ENCODE peak calls at places on chromosomes 12 and 14, in four cellular contexts. P is IMR-90, Q is breast epithelium, D is mammary epithelial cell. G is an unnamed sample. For H3K27me3 and H3K36me3, the result is how much of the 10 kb centered on the place peaks cover.

GRCh38 chr12:8662592-8662991 is at the start of gene MFAP5:
- DNase-seq in P (peak), Q (no peak), D (no peak), G (no peak)

GRCh38 chr14:91078095-91078737 is 17.8 kb upstream of the RPS6KA5 start:
- DNase-seq in D (no peak), Q (no peak), P (no peak), G (no peak)

GRCh38 chr12:95083938-95084337 is 10.5 kb upstream of the NR2C1 start:
- DNase-seq in P (peak), Q (no peak), D (no peak), G (peak)

GRCh38 chr12:82525616-82526015 is 161.1 kb upstream of the TMTC2 start:
- DNase-seq in P (no peak), Q (no peak), D (no peak), G (no peak)

GRCh38 chr12:71551529-71551928 is 111.9 kb downstream of the LGR5 start:
- DNase-seq in D (no peak), Q (no peak), P (peak), G (peak)

GRCh38 chr12:64733857-64734256 is 25.3 kb downstream of the GNS start:
- DNase-seq in P (no peak), Q (no peak), D (peak), G (peak)

GRCh38 chr14:90402009-90402408 is 5.2 kb downstream of the CALM1 start:
- DNase-seq in P (no peak), D (no peak), Q (no peak), G (no peak)

GRCh38 chr12:85301054-85301453 is 21.0 kb downstream of the ALX1 start:
- DNase-seq in P (no peak), Q (no peak), D (no peak), G (no peak)

GRCh38 chr14:32711103-32711680 is 227.5 kb upstream of the NPAS3 start:
- DNase-seq in Q (no peak), P (peak), D (no peak), G (no peak)

GRCh38 chr14:96037891-96038557 is 1.1 kb upstream of the C14orf132 start:
- DNase-seq in Q (no peak), P (no peak), D (peak), G (no peak)

GRCh38 chr12:57770734-57771133 is 1.2 kb downstream of the METTL1 start:
- DNase-seq in D (no peak), Q (no peak), P (no peak), G (no peak)

GRCh38 chr12:106941481-106942156 is 14.1 kb upstream of the TMEM263 start:
- DNase-seq in P (no peak), D (no peak), Q (no peak), G (no peak)

GRCh38 chr12:132501189-132501940 is 11.4 kb downstream of the FBRSL1 start:
- DNase-seq in Q (no peak), P (no peak), D (no peak), G (no peak)

GRCh38 chr12:124120718-124121117 is 147.7 kb downstream of the ZNF664 start:
- DNase-seq in P (no peak), D (no peak), Q (no peak), G (no peak)

GRCh38 chr12:23253191-23253590 is 628.2 kb downstream of the ETNK1 start:
- DNase-seq in Q (no peak), D (no peak), P (no peak), G (no peak)

DNA sequence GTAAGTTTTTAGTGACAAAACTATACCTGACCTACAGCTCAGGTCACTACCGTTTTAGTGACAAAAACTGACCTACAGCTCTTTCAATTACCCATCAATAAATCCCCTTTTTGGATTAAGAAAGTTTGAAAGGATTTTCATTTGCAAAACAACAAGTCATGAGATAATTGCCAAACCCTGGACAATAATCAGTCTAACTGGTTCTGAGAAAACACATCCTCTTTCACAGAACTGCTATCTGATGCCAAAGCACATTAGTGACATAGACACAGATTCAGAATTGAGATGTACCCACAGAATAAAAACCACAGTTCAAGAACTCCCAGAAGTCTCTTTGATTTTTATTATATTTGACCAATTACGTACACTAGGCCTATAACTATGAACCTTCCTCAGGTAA is 126.0 kb upstream of the COCH start:
- DNase-seq in D (no peak), P (no peak), Q (no peak), G (no peak)
- H3K27me3 ChIP-seq in D (under half), P (under half), Q (under half), G (under half)

GRCh38 chr12:76489737-76490136 is 69.8 kb downstream of the OSBPL8 start:
- DNase-seq in P (peak), D (no peak), Q (no peak), G (no peak)

GRCh38 chr12:76486011-76486410 is 73.6 kb downstream of the OSBPL8 start:
- DNase-seq in D (no peak), P (no peak), Q (no peak), G (no peak)

GRCh38 chr12:76495556-76495955 is 64.0 kb downstream of the OSBPL8 start:
- DNase-seq in Q (no peak), D (peak), P (no peak), G (no peak)

GRCh38 chr12:76491292-76491691 is 68.3 kb downstream of the OSBPL8 start:
- DNase-seq in D (no peak), P (no peak), Q (no peak), G (no peak)

GRCh38 chr12:76490763-76491162 is 68.8 kb downstream of the OSBPL8 start:
- DNase-seq in D (no peak), Q (no peak), P (no peak), G (no peak)
- TF ChIP-seq CTCF in D (no peak), Q (no peak), P (no peak), G (no peak)

DNA sequence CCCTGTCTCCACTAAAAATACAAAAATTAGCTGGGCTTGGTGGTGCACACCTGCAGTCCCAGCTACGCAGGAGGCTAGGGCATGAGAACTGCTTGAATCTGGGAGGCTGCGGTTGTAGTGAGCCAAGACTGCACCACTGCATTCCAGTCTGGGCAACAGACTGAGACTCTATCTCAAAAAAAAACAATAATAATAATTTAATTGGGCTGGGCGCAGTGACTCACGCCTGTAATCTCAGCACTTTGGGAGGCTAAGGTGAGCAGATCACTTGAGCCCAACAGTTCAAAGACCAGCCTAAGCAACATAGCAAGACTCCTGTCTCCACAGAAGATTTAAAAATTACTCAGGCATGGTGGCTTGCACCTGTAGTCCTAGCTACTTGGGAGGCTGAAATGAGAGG is 26.7 kb downstream of the CBX5 start:
- DNase-seq in D (no peak), P (no peak), Q (no peak), G (no peak)
- H3K36me3 ChIP-seq in D (under half), P (under half), Q (under half), G (under half)

DNA sequence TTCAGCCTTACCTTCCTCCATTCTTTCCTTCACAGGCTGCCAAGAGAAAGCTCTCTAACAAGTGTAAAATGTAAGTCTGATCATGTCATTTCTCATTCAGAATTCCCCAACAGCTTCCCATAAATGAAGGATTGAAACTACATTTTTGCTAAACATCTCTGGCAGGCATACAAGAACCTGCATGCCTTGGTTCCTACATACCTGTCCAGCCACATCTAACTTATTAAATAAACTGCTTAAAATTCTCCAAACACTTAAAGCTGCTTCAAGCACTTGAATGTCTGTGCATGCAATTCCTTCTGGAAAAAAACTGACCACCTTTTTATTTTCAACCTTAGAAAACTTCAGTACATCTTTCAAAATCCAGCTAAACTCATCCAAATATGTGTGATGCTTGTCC is 84.4 kb upstream of the DCN start:
- DNase-seq in Q (no peak), D (no peak), P (no peak), G (no peak)
- H3K27me3 ChIP-seq in Q (under half), D (under half), P (under half), G (under half)

DNA sequence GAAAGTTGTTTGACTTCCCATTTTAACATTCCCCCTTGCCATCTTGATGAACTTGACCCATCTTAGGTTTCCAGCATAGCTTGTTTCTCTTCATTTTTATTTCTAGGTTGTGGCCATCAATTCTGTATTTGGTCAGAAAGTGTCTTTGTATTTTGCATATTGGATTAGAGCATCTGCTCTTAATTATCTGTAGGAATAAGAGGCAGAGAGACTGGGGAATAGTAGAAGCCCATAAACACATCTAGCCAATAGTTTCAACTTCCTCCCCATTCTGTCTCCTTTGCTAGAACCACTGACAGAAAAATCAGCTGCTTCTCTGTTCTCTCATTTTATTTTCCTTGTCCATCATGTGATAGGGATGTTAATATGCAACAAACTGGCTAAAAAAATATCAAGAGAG is 8.2 kb downstream of the SOCS2 start:
- DNase-seq in P (no peak), Q (no peak), D (no peak), G (no peak)
- TF ChIP-seq CTCF in P (no peak), Q (no peak), D (no peak), G (no peak)

G was measured in kidney epithelial cell.